ENCODE peak calls at places on chromosomes 12 and 14, in ten cellular contexts. E, P, Z, A, Q, C, W, B, G and J are unnamed samples.

GRCh38 chr12:121530600-121531355 is 50.0 kb downstream of the KDM2B start:
- DNase-seq in E (peak; percentile 20), P (peak; percentile 78), Z (peak; percentile 36), A (peak; percentile 59), Q (peak; percentile 78), C (peak; percentile 77), W (peak; percentile 45), B (peak; percentile 72), G (peak; percentile 33), J (no peak)

GRCh38 chr14:81033841-81034240 is 78.4 kb downstream of the TSHR start:
- DNase-seq in E (no peak), P (no peak), Z (no peak), A (no peak), Q (no peak), C (no peak), W (no peak), B (no peak), G (no peak), J (no peak)

GRCh38 chr12:33566403-33566802 is 126.8 kb upstream of the SYT10 start:
- DNase-seq in E (no peak), P (no peak), Z (no peak), A (no peak), Q (no peak), C (no peak), W (no peak), B (no peak), G (no peak), J (no peak)

GRCh38 chr12:42608196-42608825 is 18.8 kb upstream of the PRICKLE1 start:
- DNase-seq in E (no peak), P (no peak), Z (no peak), A (no peak), Q (no peak), C (no peak), W (no peak), B (no peak), G (no peak), J (no peak)

GRCh38 chr12:119412811-119413794 is 78.6 kb downstream of the CCDC60 start:
- DNase-seq in E (peak; percentile 37), P (peak; percentile 76), Z (no peak), A (peak; percentile 46), Q (peak; percentile 50), C (peak; percentile 67), W (peak; percentile 53), B (peak; percentile 68), G (no peak), J (peak; percentile 33)

GRCh38 chr12:57893460-57894353 is 47.2 kb upstream of the CTDSP2 start:
- DNase-seq in E (peak; percentile 88), P (peak; percentile 95), Z (peak; percentile 74), A (peak; percentile 88), Q (peak; percentile 93), C (peak; percentile 97), W (peak; percentile 54), B (peak; percentile 92), G (peak; percentile 93), J (peak; percentile 91)

GRCh38 chr14:100577321-100577985 is 9.8 kb downstream of the BEGAIN start:
- DNase-seq in E (no peak), P (peak; percentile 53), Z (no peak), A (peak; percentile 20), Q (peak; percentile 10), C (peak; percentile 63), W (no peak), B (no peak), G (no peak), J (no peak)

GRCh38 chr12:127928615-127929014 is 338.4 kb upstream of the TMEM132C start:
- DNase-seq in E (peak; percentile 22), P (no peak), Z (no peak), A (no peak), Q (no peak), C (no peak), W (no peak), B (no peak), G (no peak), J (no peak)

GRCh38 chr12:116306536-116306935 is 29.0 kb upstream of the MED13L start:
- DNase-seq in E (no peak), P (no peak), Z (no peak), A (no peak), Q (no peak), C (no peak), W (no peak), B (no peak), G (no peak), J (no peak)

GRCh38 chr14:38755036-38755435 is 348.0 kb downstream of the SEC23A start:
- DNase-seq in E (no peak), P (no peak), Z (no peak), A (no peak), Q (no peak), C (no peak), W (no peak), B (no peak), G (no peak), J (no peak)

GRCh38 chr12:70732287-70732686 is 95.1 kb upstream of the PTPRB start:
- DNase-seq in E (no peak), P (no peak), Z (no peak), A (no peak), Q (no peak), C (no peak), W (no peak), B (no peak), G (no peak), J (no peak)

GRCh38 chr12:6234214-6234613 is 34.0 kb downstream of the CD9 start:
- DNase-seq in E (no peak), P (no peak), Z (no peak), A (no peak), Q (no peak), C (no peak), W (no peak), B (no peak), G (no peak), J (no peak)

GRCh38 chr12:56129210-56129691 is 1.2 kb downstream of the ESYT1 start:
- DNase-seq in E (no peak), P (peak; percentile 80), Z (no peak), A (peak; percentile 82), Q (peak; percentile 65), C (peak; percentile 85), W (no peak), B (peak; percentile 51), G (peak; percentile 62), J (peak; percentile 66)

GRCh38 chr12:68011882-68012207 is 22.6 kb downstream of the IFNG-AS1 start:
- DNase-seq in E (no peak), P (no peak), Z (no peak), A (no peak), Q (no peak), C (no peak), W (no peak), B (no peak), G (no peak), J (no peak)

DNA sequence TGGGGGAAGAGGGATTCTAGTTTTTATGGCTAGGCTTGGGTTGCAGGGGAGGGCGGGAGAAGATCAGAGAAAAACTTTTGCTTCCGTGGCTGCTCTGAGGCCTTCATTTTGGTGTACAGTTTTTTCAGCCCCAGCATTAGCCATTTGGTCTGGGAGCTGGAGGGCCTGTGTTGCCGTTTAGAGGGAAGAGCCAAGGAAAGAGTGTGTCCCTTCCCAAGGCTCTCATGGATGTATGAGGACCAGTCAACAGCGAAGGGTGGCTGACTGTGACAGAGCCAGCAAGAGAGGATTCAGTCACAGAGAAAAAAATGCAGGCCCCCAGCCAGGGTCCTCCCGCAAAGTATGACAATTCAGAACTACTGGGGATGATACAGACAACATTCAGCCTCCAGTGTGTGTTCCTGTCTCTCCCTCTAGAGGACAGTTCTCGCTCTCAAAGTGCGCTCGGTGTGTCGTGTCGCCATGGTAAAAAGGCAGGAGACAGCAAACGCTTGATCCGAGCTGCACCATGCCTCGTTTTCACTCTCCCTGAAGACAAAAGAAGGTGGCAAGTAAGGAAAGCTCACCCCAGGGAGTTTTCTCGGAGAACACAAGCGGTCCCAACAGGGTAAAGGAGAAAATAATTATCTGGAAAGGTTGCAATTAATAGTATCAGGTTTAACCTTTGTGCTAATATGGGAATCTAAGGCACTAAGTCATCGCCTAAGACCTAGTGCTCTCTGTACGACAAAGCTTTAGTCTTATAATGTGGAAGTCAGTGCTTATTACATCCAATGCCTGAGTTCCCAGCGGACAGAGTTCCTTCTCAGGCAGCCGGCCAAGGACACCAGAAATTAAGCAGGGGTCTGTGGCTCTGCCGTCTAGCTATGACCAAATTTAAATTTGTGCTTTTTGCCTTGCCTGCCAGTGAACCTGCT is 157.3 kb upstream of the PLXNC1 start:
- DNase-seq in E (peak; percentile 27), P (no peak), Z (no peak), A (peak; percentile 27), Q (peak; percentile 39), C (peak; percentile 68), W (no peak), B (no peak), G (no peak), J (peak; percentile 45)
- TF ChIP-seq CTCF in E (peak; percentile 68), P (no peak), Z (no peak), A (no peak), Q (peak; percentile 66), C (peak; percentile 31), W (no peak), B (peak; percentile 7), G (peak; percentile 15), J (no peak)

GRCh38 chr14:36646664-36647416 is 14.8 kb upstream of the PAX9 start:
- DNase-seq in E (no peak), P (no peak), Z (no peak), A (peak; percentile 40), Q (no peak), C (peak; percentile 68), W (no peak), B (no peak), G (no peak), J (no peak)
- TF ChIP-seq CTCF in E (peak; percentile 4), P (peak; percentile 8), Z (no peak), A (no peak), Q (no peak), C (peak; percentile 12), W (no peak), B (peak; percentile 21), G (no peak), J (no peak)

GRCh38 chr14:103209054-103209453 is 85.8 kb downstream of the TNFAIP2 start:
- DNase-seq in E (no peak), P (no peak), Z (no peak), A (no peak), Q (no peak), C (no peak), W (no peak), B (no peak), G (no peak), J (no peak)
- TF ChIP-seq CTCF in E (no peak), P (no peak), Z (no peak), A (no peak), Q (no peak), C (no peak), W (no peak), B (no peak), G (no peak), J (peak; percentile 10)

GRCh38 chr14:63727736-63728728 is at the start of gene SGPP1:
- DNase-seq in E (no peak), P (peak; percentile 88), Z (peak; percentile 57), A (peak; percentile 89), Q (peak; percentile 84), C (peak; percentile 83), W (peak; percentile 58), B (peak; percentile 71), G (peak; percentile 62), J (peak; percentile 76)
- TF ChIP-seq CTCF in E (peak; percentile 36), P (peak; percentile 38), Z (no peak), A (no peak), Q (peak; percentile 64), C (peak; percentile 9), W (no peak), B (peak; percentile 52), G (peak; percentile 23), J (no peak)

GRCh38 chr14:95523818-95524448 is 7.5 kb upstream of the SYNE3 start:
- DNase-seq in E (no peak), P (no peak), Z (no peak), A (peak; percentile 76), Q (no peak), C (no peak), W (no peak), B (peak; percentile 58), G (no peak), J (no peak)
- TF ChIP-seq CTCF in E (no peak), P (no peak), Z (no peak), A (no peak), Q (peak; percentile 42), C (no peak), W (no peak), B (no peak), G (no peak), J (no peak)

GRCh38 chr12:49767333-49767732 is 26.0 kb downstream of the TMBIM6 start:
- DNase-seq in E (no peak), P (no peak), Z (no peak), A (no peak), Q (no peak), C (no peak), W (no peak), B (no peak), G (no peak), J (no peak)
- TF ChIP-seq CTCF in E (no peak), P (no peak), Z (no peak), A (no peak), Q (no peak), C (no peak), W (no peak), B (no peak), G (no peak), J (no peak)